ENCODE peak calls at places on chromosomes 4 and X, in seven cellular contexts. P is stimulated activated CD8-positive, alpha-beta memory T cell treated with anti-CD3 and anti-CD28 coated beads, Interleukin-4, amount 100 ng/mL, for 24 hours; F is heart right ventricle; K is breast epithelium; Q is kidney; U is germinal center; Y is RCC 7860. A is an unnamed sample.

GRCh38 chr4:40736910-40737309 is 12.8 kb upstream of the NSUN7 start:
- DNase-seq in P (no peak), F (no peak), K (no peak), Q (no peak), U (peak), Y (no peak), A (no peak)

GRCh38 chrX:118100091-118100490 is 16.5 kb downstream of the KLHL13 start:
- DNase-seq in P (no peak), F (no peak), K (no peak), Q (no peak), U (no peak), Y (no peak), A (no peak)

GRCh38 chr4:141563721-141564120 is 72.7 kb upstream of the IL15 start:
- DNase-seq in P (no peak), F (no peak), K (no peak), Q (no peak), U (no peak), Y (no peak), A (no peak)

GRCh38 chr4:168183717-168184571 is 91.6 kb downstream of the ANXA10 start:
- DNase-seq in P (no peak), F (no peak), K (no peak), Q (no peak), U (peak), Y (peak), A (no peak)

GRCh38 chr4:88690355-88690754 is 7.3 kb downstream of the NAP1L5 start:
- DNase-seq in P (no peak), F (no peak), K (no peak), Q (no peak), U (no peak), Y (peak), A (no peak)

GRCh38 chrX:153063315-153063714 is 7.0 kb downstream of the PNMA3 start:
- DNase-seq in P (no peak), F (no peak), K (no peak), Q (no peak), U (no peak), Y (no peak), A (no peak)

GRCh38 chrX:14916017-14916674 is 42.9 kb downstream of the MOSPD2 start:
- DNase-seq in P (no peak), F (no peak), K (no peak), Q (no peak), U (no peak), Y (peak), A (no peak)

GRCh38 chr4:181971973-181972372 is 271.2 kb upstream of the TENM3 start:
- DNase-seq in P (no peak), F (no peak), K (no peak), Q (no peak), U (no peak), Y (no peak), A (no peak)

GRCh38 chr4:3293410-3294391 is 880 bp downstream of the RGS12 start:
- DNase-seq in P (no peak), F (no peak), K (peak), Q (peak), U (no peak), Y (no peak), A (no peak)

GRCh38 chr4:16261313-16261878 is 35.1 kb upstream of the TAPT1 start:
- DNase-seq in P (no peak), F (no peak), K (no peak), Q (no peak), U (no peak), Y (no peak), A (no peak)

GRCh38 chr4:25635501-25635900 is 20.1 kb upstream of the SLC34A2 start:
- DNase-seq in P (no peak), F (no peak), K (no peak), Q (no peak), U (no peak), Y (no peak), A (no peak)

GRCh38 chr4:41339812-41340809 is 83.4 kb downstream of the UCHL1 start:
- DNase-seq in P (no peak), F (no peak), K (no peak), Q (no peak), U (no peak), Y (no peak), A (no peak)

GRCh38 chrX:16839224-16839851 is 30.8 kb downstream of the RBBP7 start:
- DNase-seq in P (no peak), F (no peak), K (no peak), Q (no peak), U (no peak), Y (peak), A (no peak)

GRCh38 chrX:124098089-124098488 is 136.6 kb downstream of the STAG2 start:
- DNase-seq in P (no peak), F (no peak), K (no peak), Q (no peak), U (peak), Y (peak), A (no peak)

GRCh38 chrX:21993265-21993664 is 38.9 kb upstream of the PHEX start:
- DNase-seq in P (no peak), F (peak), K (no peak), Q (peak), U (peak), Y (no peak), A (no peak)

GRCh38 chr4:16018841-16019240 is 55.9 kb upstream of the FGFBP2 start:
- DNase-seq in P (no peak), F (no peak), K (no peak), Q (no peak), U (no peak), Y (no peak), A (no peak)

GRCh38 chr4:123317211-123317610 is 79.4 kb upstream of the SPRY1 start:
- DNase-seq in P (no peak), F (no peak), K (no peak), Q (no peak), U (no peak), Y (no peak), A (no peak)

GRCh38 chrX:87941841-87942240 is 424.2 kb downstream of the KLHL4 start:
- DNase-seq in P (no peak), F (no peak), K (peak), Q (no peak), U (no peak), Y (no peak), A (no peak)

GRCh38 chr4:113637363-113637762 is 124.2 kb downstream of the CAMK2D start:
- DNase-seq in P (no peak), F (no peak), K (no peak), Q (no peak), U (no peak), Y (no peak), A (no peak)

GRCh38 chr4:47551682-47552081 is 66.6 kb downstream of the ATP10D start:
- DNase-seq in P (no peak), F (no peak), K (no peak), Q (no peak), U (no peak), Y (peak), A (no peak)

GRCh38 chr4:41061482-41062185 is 152.7 kb downstream of the APBB2 start:
- DNase-seq in P (no peak), F (no peak), K (no peak), Q (no peak), U (no peak), Y (no peak), A (no peak)

GRCh38 chr4:68570122-68570507 is 6.0 kb downstream of the UGT2B17 start:
- DNase-seq in P (no peak), F (no peak), K (no peak), Q (no peak), U (no peak), Y (no peak), A (no peak)

GRCh38 chr4:97984545-97985131 is 158.6 kb downstream of the STPG2 start:
- DNase-seq in P (no peak), F (no peak), K (no peak), Q (no peak), U (no peak), Y (no peak), A (no peak)

GRCh38 chr4:151169223-151169622 is 69.8 kb downstream of the RPS3A start:
- DNase-seq in P (no peak), F (peak), K (peak), Q (peak), U (no peak), Y (no peak), A (no peak)